ENCODE peak calls at places on chromosomes 11 and 22, in nine cellular contexts. J is A549, F is H9, U is cardiac muscle cell, O is heart right ventricle, Y is AG04450, T is foreskin keratinocyte, N is body of pancreas, P is IMR-90. E is an unnamed sample.

GRCh38 chr11:64890084-64890944 is 11.9 kb upstream of the EHD1 start:
- DNase-seq in J (no peak), F (no peak), U (no peak), O (no peak), Y (no peak), T (no peak), N (no peak), P (no peak), E (no peak)

GRCh38 chr11:107606122-107606521 is 15.2 kb downstream of the ELMOD1 start:
- DNase-seq in J (no peak), F (peak; percentile 51), U (no peak), O (no peak), Y (no peak), T (no peak), N (no peak), P (no peak), E (no peak)

GRCh38 chr11:35722641-35723040 is 60.1 kb downstream of the TRIM44 start:
- DNase-seq in J (no peak), F (no peak), U (no peak), O (no peak), Y (no peak), T (no peak), N (no peak), P (no peak), E (no peak)

GRCh38 chr11:65868076-65868667 is 4.4 kb downstream of the EFEMP2 start:
- DNase-seq in J (no peak), F (peak; percentile 75), U (no peak), O (no peak), Y (no peak), T (no peak), N (no peak), P (no peak), E (no peak)

GRCh38 chr11:73271936-73272679 is at the start of gene P2RY6:
- DNase-seq in J (peak; percentile 97), F (peak; percentile 44), U (peak; percentile 54), O (no peak), Y (no peak), T (peak; percentile 61), N (no peak), P (peak; percentile 60), E (peak; percentile 64)

GRCh38 chr11:113241190-113242051 is 73.0 kb upstream of the TTC12 start:
- DNase-seq in J (no peak), F (no peak), U (peak; percentile 24), O (no peak), Y (no peak), T (no peak), N (no peak), P (peak; percentile 1), E (no peak)

GRCh38 chr11:76269661-76270322 is 63.5 kb upstream of the WNT11 start:
- DNase-seq in J (no peak), F (no peak), U (no peak), O (no peak), Y (no peak), T (no peak), N (no peak), P (no peak), E (no peak)

GRCh38 chr22:50715250-50715649 is 22.8 kb upstream of the ACR start:
- DNase-seq in J (no peak), F (no peak), U (no peak), O (no peak), Y (no peak), T (no peak), N (no peak), P (no peak), E (no peak)

GRCh38 chr11:103904324-103904667 is 132.1 kb upstream of the DDI1 start:
- DNase-seq in J (no peak), F (no peak), U (no peak), O (no peak), Y (no peak), T (no peak), N (no peak), P (no peak), E (no peak)

DNA sequence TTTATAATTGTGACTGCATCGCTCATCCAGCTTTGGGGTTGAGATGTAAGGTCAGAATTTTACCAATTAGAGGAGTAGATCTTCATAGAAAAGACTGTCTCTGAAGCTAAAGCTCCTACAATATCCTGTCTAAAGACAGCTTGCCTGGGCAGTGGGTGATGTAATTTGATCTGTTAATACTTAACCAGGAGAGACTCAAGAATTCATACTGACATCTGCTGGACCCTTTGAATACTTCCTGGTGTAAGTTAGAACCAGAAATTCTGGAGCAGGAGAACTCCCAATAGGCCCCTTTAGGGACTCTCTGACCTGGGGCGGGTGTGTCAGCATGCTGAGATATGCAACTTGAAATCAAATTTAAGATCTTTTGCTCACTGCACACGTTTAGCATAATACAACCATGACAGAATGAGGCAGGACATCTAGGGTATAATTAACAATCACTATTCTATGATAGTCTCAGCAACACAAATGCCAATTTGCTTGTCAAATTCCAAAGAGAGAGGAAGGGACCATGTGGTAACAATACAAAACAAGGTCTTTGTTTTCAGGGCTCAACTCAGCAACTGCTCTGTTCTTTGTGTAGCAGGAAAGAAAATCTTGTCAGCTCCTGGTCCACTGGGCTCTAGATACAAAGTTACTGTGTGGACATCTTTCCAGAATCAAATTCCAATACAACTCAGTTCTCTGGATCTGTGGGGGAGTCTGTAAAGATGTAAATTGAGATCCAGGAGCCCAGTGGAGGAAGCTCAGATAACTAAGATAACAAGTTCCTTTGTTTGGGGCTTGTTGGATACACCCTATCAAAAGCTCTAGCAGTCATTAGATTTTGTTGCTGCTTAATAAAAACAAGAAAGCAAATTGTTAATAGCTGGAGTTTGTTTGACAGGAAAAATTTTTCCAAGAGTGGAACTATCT is 144.0 kb downstream of the INSC start:
- DNase-seq in J (peak; percentile 38), F (no peak), U (peak; percentile 16), O (no peak), Y (no peak), T (peak; percentile 1), N (peak; percentile 30), P (peak; percentile 34), E (peak; percentile 18)
- TF ChIP-seq CTCF in J (no peak), F (peak; percentile 33), U (no peak), O (no peak), Y (peak; percentile 19), T (peak; percentile 34), N (peak; percentile 19), P (peak; percentile 13), E (no peak)

DNA sequence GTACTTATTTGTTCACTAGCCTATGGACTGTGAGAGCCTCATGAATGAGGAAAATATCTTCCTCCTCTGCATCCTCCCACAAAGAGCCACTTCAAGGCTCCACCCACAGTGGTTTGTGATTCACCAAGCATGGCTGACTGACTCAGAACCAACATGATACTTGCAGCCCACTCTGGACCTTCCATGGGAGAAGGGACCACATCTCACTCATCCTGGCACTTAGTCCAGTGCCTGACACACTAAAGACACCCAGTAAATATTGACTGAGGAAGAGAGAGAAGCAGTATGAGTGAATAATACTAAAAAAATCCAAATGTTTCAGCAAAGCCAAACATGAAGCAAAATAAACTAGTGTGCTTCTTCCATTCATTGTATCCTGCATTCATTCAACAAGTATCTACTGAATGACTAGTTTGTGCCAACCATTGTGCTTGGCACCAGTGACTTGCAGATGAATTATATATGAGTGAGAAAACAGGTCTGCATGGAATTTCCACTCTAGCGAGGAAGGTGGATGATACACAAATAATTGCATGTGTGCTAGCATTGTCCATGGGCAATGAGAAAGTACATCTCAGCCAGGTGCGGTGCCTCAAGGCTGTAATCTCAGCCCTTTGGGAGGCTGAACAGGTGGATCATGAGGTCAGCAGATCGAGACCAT is 54.9 kb upstream of the BLID start:
- DNase-seq in J (no peak), F (no peak), U (peak; percentile 50), O (no peak), Y (peak; percentile 56), T (peak; percentile 71), N (no peak), P (peak; percentile 94), E (no peak)
- H3K27ac ChIP-seq in J (peak overlapping the region; percentile 77), F (no peak overlapping the region), U (no peak overlapping the region), O (no peak overlapping the region), Y (no peak overlapping the region), T (peak overlapping the region; percentile 86), N (no peak overlapping the region), P (peak overlapping the region; percentile 24), E (peak overlapping the region; percentile 29)

DNA sequence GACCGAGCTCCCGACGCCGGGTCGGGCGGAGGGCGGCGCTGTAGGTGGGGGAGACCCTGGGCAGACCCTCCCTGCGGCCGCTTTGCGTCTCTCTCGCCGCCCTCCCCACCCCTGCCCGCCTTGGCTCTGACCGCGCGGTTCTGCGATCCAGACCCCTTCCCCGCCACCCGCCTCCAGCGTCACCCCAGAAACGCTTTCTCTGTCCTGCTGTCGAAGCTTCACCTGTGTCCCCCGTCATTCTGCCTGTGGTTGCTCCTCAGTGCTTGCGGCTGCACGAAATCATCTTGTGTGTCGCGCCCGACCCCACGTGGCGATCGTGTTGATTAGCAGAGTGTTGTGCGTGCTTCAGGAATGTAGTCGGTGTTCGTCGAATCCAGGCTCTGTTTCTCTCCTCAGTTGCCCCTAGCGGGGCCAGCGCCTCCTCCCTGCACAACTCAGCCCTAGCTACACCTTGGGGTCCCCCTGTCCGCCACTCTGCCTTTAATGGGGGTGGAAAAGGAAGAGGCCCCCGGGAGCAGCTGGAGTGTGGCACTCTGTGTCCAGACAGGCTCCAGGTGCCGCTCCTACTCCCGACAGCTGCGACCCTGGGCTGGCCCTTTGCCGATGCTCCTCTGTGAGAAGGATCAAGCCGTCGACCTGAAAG is 851 bp downstream of the PTDSS2 start:
- DNase-seq in J (peak; percentile 66), F (peak; percentile 53), U (peak; percentile 65), O (peak; percentile 42), Y (no peak), T (peak; percentile 32), N (peak; percentile 66), P (peak; percentile 66), E (peak; percentile 64)
- TF ChIP-seq CTCF in J (peak; percentile 10), F (peak; percentile 19), U (no peak), O (peak; percentile 26), Y (peak; percentile 6), T (peak; percentile 64), N (no peak), P (peak; percentile 35), E (peak; percentile 61)

DNA sequence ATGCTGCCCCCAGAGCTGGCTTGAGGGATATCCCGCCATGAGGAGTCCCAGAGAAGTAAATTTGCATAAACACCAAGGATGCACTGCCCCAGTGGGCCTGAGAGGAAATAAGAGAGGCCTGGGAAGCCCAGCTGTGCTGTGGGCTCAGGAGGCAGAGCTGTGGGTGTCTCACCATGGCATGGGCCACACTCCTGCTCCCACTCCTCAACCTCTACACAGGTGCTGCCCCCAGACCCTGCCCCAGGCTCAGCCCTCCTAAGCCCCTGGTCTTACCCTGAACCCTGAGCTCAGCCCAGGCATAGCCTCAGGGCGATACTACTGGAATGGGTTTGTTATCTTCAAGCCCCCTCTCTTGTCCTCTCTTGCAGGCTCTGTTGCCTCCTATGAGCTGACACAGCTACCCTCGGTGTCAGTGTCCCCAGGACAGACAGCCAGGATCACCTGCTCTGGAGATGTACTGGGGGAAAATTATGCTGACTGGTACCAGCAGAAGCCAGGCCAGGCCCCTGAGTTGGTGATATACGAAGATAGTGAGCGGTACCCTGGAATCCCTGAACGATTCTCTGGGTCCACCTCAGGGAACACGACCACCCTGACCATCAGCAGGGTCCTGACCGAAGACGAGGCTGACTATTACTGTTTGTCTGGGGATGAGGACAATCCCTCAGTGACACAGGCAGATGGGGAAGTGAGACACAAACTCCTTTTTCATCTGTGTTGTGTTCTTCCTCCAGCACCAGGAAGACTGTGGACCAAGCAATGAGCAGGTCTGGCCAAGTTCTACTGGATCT is 59.9 kb downstream of the GGTLC2 start:
- DNase-seq in J (no peak), F (peak; percentile 5), U (no peak), O (no peak), Y (no peak), T (no peak), N (no peak), P (no peak), E (no peak)
- H3K27ac ChIP-seq in J (peak overlapping the region; percentile 86), F (no peak overlapping the region), U (no peak overlapping the region), O (no peak overlapping the region), Y (no peak overlapping the region), T (no peak overlapping the region), N (no peak overlapping the region), P (no peak overlapping the region), E (no peak overlapping the region)